ENCODE peak calls at places on chromosome 11, in eight cellular contexts. Y is left lung, Z is kidney epithelial cell, B is AG09309, X is BJ, A is dorsolateral prefrontal cortex, S is suprapubic skin, C is sigmoid colon. I is an unnamed sample.

GRCh38 chr11:57604289-57605010 is 7.0 kb downstream of the SERPING1 start:
- DNase-seq in Y (no peak), Z (no peak), B (no peak), X (no peak), A (no peak), S (no peak), C (no peak), I (no peak)

GRCh38 chr11:64742087-64742939 is 1.6 kb downstream of the RASGRP2 start:
- DNase-seq in Y (peak; percentile 85), Z (no peak), B (no peak), X (no peak), A (no peak), S (no peak), C (no peak), I (no peak)

GRCh38 chr11:11789735-11790369 is 51.9 kb upstream of the USP47 start:
- DNase-seq in Y (no peak), Z (no peak), B (no peak), X (no peak), A (no peak), S (no peak), C (no peak), I (no peak)

GRCh38 chr11:2530855-2531200 is 86.0 kb downstream of the KCNQ1 start:
- DNase-seq in Y (peak; percentile 58), Z (no peak), B (no peak), X (no peak), A (no peak), S (peak; percentile 44), C (peak; percentile 63), I (no peak)

GRCh38 chr11:60972182-60973030 is 926 bp downstream of the CD6 start:
- DNase-seq in Y (no peak), Z (no peak), B (no peak), X (no peak), A (no peak), S (peak; percentile 44), C (no peak), I (no peak)

GRCh38 chr11:66918751-66919150 is 39.4 kb downstream of the PC start:
- DNase-seq in Y (no peak), Z (no peak), B (no peak), X (no peak), A (no peak), S (no peak), C (no peak), I (no peak)

GRCh38 chr11:131889760-131890620 is 519.6 kb downstream of the NTM start:
- DNase-seq in Y (no peak), Z (no peak), B (no peak), X (no peak), A (no peak), S (no peak), C (no peak), I (no peak)

GRCh38 chr11:3375552-3375951 is 3.4 kb downstream of the ZNF195 start:
- DNase-seq in Y (no peak), Z (no peak), B (no peak), X (no peak), A (no peak), S (no peak), C (no peak), I (no peak)

GRCh38 chr11:4064278-4064955 is 30.2 kb upstream of the RRM1 start:
- DNase-seq in Y (no peak), Z (no peak), B (no peak), X (no peak), A (no peak), S (no peak), C (no peak), I (no peak)

GRCh38 chr11:75107187-75107586 is 10.5 kb upstream of the OR2AT4 start:
- DNase-seq in Y (no peak), Z (no peak), B (no peak), X (no peak), A (no peak), S (no peak), C (no peak), I (no peak)

GRCh38 chr11:50174189-50174588 is 141.5 kb downstream of the OR4C45 start:
- DNase-seq in Y (no peak), Z (no peak), B (no peak), X (no peak), A (no peak), S (no peak), C (no peak), I (no peak)

GRCh38 chr11:1399386-1400167 is 9.8 kb downstream of the BRSK2 start:
- DNase-seq in Y (peak; percentile 61), Z (no peak), B (no peak), X (no peak), A (no peak), S (no peak), C (no peak), I (no peak)

GRCh38 chr11:29844701-29845379 is 172.0 kb downstream of the KCNA4 start:
- DNase-seq in Y (no peak), Z (no peak), B (no peak), X (no peak), A (no peak), S (no peak), C (no peak), I (no peak)

GRCh38 chr11:76704171-76704948 is 33.8 kb upstream of the LRRC32 start:
- DNase-seq in Y (no peak), Z (no peak), B (no peak), X (no peak), A (no peak), S (no peak), C (no peak), I (no peak)

GRCh38 chr11:65609711-65610110 is 4.3 kb downstream of the MAP3K11 start:
- DNase-seq in Y (no peak), Z (no peak), B (no peak), X (no peak), A (no peak), S (no peak), C (no peak), I (no peak)

GRCh38 chr11:86800076-86800955 is at the start of gene PRSS23:
- DNase-seq in Y (peak; percentile 90), Z (no peak), B (no peak), X (no peak), A (peak; percentile 41), S (peak; percentile 72), C (peak; percentile 88), I (peak; percentile 81)

GRCh38 chr11:69874178-69874983 is 55.2 kb upstream of the FGF3 start:
- DNase-seq in Y (no peak), Z (no peak), B (no peak), X (no peak), A (no peak), S (peak; percentile 44), C (peak; percentile 48), I (no peak)

GRCh38 chr11:55714982-55715888 is 53.2 kb downstream of the OR4C6 start:
- DNase-seq in Y (no peak), Z (no peak), B (no peak), X (no peak), A (no peak), S (no peak), C (no peak), I (no peak)

GRCh38 chr11:121416909-121417567 is 35.1 kb upstream of the SORL1 start:
- DNase-seq in Y (peak; percentile 88), Z (peak; percentile 57), B (peak; percentile 81), X (peak; percentile 21), A (peak; percentile 28), S (peak; percentile 92), C (peak; percentile 93), I (no peak)

GRCh38 chr11:103619480-103619879 is 417.0 kb upstream of the DDI1 start:
- DNase-seq in Y (no peak), Z (no peak), B (no peak), X (no peak), A (no peak), S (no peak), C (no peak), I (no peak)
- TF ChIP-seq CTCF in Y (no peak), Z (peak; percentile 41), B (peak; percentile 23), X (peak; percentile 10), A (no peak), S (no peak), C (no peak), I (peak; percentile 33)

DNA sequence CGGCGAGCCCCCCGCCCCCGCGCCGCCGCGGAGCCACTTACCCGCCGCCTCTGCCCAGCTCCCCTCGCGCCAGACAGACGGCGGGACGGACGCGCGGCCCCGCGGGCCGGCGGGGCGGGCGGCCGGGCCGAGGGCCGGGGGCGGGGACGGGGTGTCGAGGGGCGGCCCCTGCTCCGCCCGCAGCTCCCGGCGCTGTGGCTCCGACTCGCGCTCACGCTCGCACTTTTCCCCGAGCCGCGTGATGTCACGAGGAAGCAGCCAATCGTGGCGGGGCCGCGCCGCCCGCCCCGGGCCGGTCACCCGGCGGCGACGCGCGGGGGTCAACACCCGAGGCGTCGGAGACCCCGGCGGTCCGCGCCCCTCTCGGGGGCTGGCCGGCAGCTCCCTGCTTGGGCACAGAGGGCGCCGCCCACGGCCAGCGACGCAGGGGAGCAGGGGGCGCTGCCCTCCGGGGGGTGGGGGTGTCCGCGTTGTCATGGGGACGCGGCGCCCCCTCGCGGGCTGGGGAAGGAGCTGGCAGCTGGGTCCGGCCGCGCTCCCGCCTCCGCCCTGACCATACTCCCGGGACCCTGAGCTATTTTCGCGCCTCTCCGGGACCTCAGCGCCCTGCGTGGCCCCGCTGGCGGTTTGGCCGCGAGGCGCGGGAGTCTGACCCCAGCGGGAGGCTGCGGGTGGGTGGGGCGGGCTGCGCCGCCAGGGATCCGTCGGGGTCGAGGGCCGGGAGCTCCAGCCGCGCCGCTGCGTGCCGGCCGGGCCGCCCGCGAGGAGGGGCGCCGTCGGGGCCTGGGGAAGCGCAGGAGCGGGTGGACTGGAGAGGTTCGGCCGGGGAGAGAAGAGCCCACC is at the start of gene CHRM4:
- DNase-seq in Y (peak; percentile 82), Z (no peak), B (no peak), X (no peak), A (peak; percentile 51), S (no peak), C (peak; percentile 53), I (no peak)
- TF ChIP-seq CTCF in Y (no peak), Z (peak; percentile 28), B (peak; percentile 25), X (peak; percentile 42), A (no peak), S (no peak), C (no peak), I (peak; percentile 69)

GRCh38 chr11:22733433-22733832 is 67.0 kb downstream of the GAS2 start:
- DNase-seq in Y (no peak), Z (no peak), B (no peak), X (no peak), A (no peak), S (no peak), C (no peak), I (no peak)
- TF ChIP-seq CTCF in Y (no peak), Z (no peak), B (no peak), X (no peak), A (no peak), S (no peak), C (no peak), I (no peak)

DNA sequence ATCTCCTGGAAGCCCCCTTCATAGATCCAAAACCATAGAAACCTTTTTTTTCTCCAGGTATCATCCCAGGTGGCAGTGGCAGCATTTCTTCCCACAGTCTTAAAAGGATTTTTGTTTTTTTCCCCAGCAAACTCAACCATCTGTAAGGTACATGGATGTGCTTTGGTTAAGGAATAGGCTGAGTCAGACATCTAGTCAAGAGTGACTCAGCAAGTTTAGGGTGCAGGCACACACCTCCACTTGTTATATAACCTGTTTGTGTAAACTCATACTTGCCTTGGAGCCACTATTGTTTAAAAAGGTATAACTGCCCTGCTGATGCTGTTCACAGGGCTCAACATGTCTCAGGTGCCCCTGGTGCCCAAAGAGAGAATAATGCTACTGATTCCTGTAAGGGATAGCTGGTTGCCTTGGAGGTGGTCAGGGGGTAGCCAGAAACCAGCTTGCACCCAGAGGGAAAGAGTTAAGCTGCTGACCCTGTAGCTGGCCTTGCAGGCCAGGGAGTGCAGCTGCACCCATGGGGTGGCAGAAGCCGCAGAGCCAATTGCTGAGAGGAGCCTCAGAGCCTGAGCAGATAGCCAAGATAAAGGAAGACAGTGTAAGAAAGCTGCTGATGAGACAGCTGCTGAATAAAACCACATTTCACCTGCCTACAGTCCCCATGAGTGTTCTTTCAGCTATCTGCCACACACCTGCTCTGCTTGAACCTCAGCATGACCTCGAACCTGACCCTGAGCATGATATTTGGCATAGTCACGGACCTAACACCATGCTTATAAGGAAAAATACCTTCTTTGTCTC is 1726.1 kb upstream of the RAG2 start:
- DNase-seq in Y (no peak), Z (peak; percentile 18), B (no peak), X (no peak), A (no peak), S (no peak), C (no peak), I (no peak)
- TF ChIP-seq CTCF in Y (no peak), Z (no peak), B (no peak), X (no peak), A (no peak), S (no peak), C (no peak), I (no peak)

I was measured in type B pancreatic cell.